ENCODE peak calls at places on chromosomes 1 and 21, in seven cellular contexts. O, Z, K, A, T, R and D are unnamed samples.

GRCh38 chr21:36073181-36073580 is 3.4 kb downstream of the CBR1 start:
- DNase-seq in O (no peak), Z (no peak), K (no peak), A (no peak), T (no peak), R (no peak), D (no peak)

GRCh38 chr1:38013027-38013588 is 574 bp downstream of the UTP11 start:
- DNase-seq in O (peak; percentile 90), Z (no peak), K (no peak), A (no peak), T (no peak), R (no peak), D (peak; percentile 40)

GRCh38 chr1:33300673-33301072 is 20.2 kb downstream of the A3GALT2 start:
- DNase-seq in O (peak; percentile 83), Z (no peak), K (peak; percentile 71), A (no peak), T (peak; percentile 59), R (peak; percentile 76), D (peak; percentile 62)

GRCh38 chr1:7043729-7044470 is 258.6 kb downstream of the CAMTA1 start:
- DNase-seq in O (no peak), Z (peak; percentile 19), K (no peak), A (no peak), T (no peak), R (no peak), D (no peak)

GRCh38 chr1:167401260-167401873 is 117.0 kb downstream of the CD247 start:
- DNase-seq in O (peak; percentile 57), Z (peak; percentile 64), K (no peak), A (no peak), T (no peak), R (peak; percentile 62), D (peak; percentile 22)

GRCh38 chr1:101066260-101066936 is 40.8 kb upstream of the DPH5 start:
- DNase-seq in O (no peak), Z (no peak), K (no peak), A (no peak), T (no peak), R (no peak), D (no peak)

GRCh38 chr1:211493133-211493864 is 1.3 kb upstream of the RD3 start:
- DNase-seq in O (no peak), Z (no peak), K (no peak), A (no peak), T (no peak), R (no peak), D (no peak)

GRCh38 chr1:234969011-234969441 is 159.6 kb downstream of the TOMM20 start:
- DNase-seq in O (no peak), Z (peak; percentile 70), K (no peak), A (no peak), T (no peak), R (no peak), D (no peak)

GRCh38 chr1:29912413-29912812 is 676.1 kb downstream of the PTPRU start:
- DNase-seq in O (peak; percentile 32), Z (no peak), K (no peak), A (no peak), T (no peak), R (no peak), D (peak; percentile 5)

GRCh38 chr1:7279753-7280150 is 491.3 kb upstream of the VAMP3 start:
- DNase-seq in O (no peak), Z (no peak), K (no peak), A (peak; percentile 32), T (no peak), R (peak; percentile 15), D (no peak)

GRCh38 chr1:235415008-235415904 is 48.0 kb downstream of the TBCE start:
- DNase-seq in O (peak; percentile 86), Z (peak; percentile 82), K (no peak), A (no peak), T (peak; percentile 40), R (peak; percentile 64), D (peak; percentile 46)

GRCh38 chr1:168110896-168111545 is 25.7 kb downstream of the GPR161 start:
- DNase-seq in O (peak; percentile 52), Z (peak; percentile 73), K (no peak), A (no peak), T (no peak), R (no peak), D (no peak)

GRCh38 chr1:116855788-116856187 is 53.9 kb upstream of the PTGFRN start:
- DNase-seq in O (peak; percentile 83), Z (peak; percentile 36), K (no peak), A (no peak), T (no peak), R (no peak), D (peak; percentile 68)

DNA sequence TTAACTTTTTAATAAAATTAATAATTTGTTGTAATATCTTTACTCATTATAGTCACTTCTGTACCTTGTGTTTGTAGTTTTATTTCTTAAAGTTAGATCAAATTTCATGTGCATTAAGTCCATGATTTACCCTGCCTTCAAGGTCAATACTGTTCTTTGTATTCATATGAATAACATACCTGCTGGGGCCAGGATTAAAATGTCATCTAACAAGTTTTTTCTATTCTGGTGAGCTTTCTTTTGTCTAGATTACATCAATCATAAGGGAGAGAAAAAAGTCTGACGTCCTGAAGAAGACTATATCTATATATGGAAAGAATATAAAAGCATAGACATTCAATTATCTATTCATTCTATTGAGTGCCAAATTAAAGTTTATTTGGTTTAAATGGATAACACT is 232.6 kb downstream of the COL11A1 start:
- DNase-seq in O (no peak), Z (no peak), K (no peak), A (no peak), T (no peak), R (no peak), D (no peak)
- TF ChIP-seq CTCF in O (no peak), Z (no peak), K (no peak), A (no peak), T (no peak), R (no peak), D (no peak)

GRCh38 chr1:164440222-164440621 is 118.8 kb upstream of the PBX1 start:
- DNase-seq in O (peak; percentile 24), Z (peak; percentile 49), K (no peak), A (no peak), T (no peak), R (no peak), D (no peak)
- TF ChIP-seq CTCF in O (peak; percentile 48), Z (peak; percentile 44), K (no peak), A (peak; percentile 67), T (peak; percentile 46), R (no peak), D (peak; percentile 42)

GRCh38 chr1:1406101-1406820 is 832 bp downstream of the MRPL20 start:
- DNase-seq in O (no peak), Z (no peak), K (no peak), A (no peak), T (no peak), R (no peak), D (no peak)

GRCh38 chr1:1407957-1408318 is 845 bp upstream of the MRPL20 start:
- DNase-seq in O (no peak), Z (no peak), K (no peak), A (no peak), T (no peak), R (no peak), D (no peak)

GRCh38 chr1:1403543-1404112 is 3.5 kb downstream of the MRPL20 start:
- DNase-seq in O (peak; percentile 20), Z (no peak), K (no peak), A (no peak), T (no peak), R (no peak), D (no peak)

GRCh38 chr1:1406821-1407100 is 332 bp downstream of the MRPL20 start:
- DNase-seq in O (no peak), Z (no peak), K (no peak), A (no peak), T (no peak), R (no peak), D (no peak)

DNA sequence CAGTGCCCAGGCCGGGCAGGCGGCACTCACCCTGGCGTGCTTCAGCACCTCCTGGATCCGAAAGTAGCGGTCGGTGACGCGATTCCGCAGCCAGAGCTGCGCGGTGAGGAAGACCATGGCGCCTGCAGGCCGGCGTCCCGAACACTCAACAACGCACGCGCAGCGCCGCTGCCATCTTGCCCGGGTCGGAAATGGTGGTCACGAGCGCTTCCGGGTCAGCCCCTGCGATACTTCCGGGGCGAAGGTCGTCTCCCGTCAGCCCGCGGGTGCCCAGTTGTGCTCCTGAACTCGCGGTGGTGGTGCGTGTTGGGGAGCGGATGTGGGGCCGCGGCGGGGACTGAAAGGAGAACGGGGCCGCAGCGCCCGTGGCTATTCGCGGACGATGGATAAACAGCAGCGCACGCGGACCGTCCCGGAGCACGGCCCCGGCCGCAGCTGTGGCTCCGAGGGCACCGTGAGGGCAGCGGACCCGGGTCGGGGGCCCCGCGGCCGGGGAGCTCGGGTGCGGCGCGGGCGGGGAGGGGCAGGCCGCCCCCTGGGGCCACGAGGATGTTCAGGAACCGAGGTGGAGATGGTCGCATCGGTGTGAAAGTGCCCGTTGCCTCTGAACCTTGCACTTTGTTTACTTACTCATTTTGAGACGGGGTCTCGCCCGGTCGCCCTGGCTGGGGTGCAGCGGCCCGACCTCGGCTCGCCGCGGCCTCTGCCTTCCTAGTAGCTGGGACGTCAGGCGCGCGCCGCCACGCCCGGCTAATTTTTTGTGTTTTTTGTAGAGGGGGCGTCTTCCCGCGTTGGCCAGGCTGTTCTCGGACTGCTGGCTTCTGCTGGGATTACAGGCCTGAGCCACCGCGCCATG is at the start of gene MRPL20:
- DNase-seq in O (peak; percentile 88), Z (peak; percentile 95), K (peak; percentile 97), A (peak; percentile 94), T (peak; percentile 96), R (peak; percentile 95), D (peak; percentile 58)
- TF ChIP-seq CTCF in O (no peak), Z (no peak), K (no peak), A (peak; percentile 37), T (no peak), R (no peak), D (no peak)

GRCh38 chr1:114130213-114130612 is 23.5 kb downstream of the SYT6 start:
- DNase-seq in O (no peak), Z (no peak), K (no peak), A (no peak), T (no peak), R (no peak), D (no peak)

GRCh38 chr1:114130846-114131525 is 22.7 kb downstream of the SYT6 start:
- DNase-seq in O (peak; percentile 16), Z (peak; percentile 42), K (no peak), A (no peak), T (no peak), R (no peak), D (no peak)

GRCh38 chr1:114134518-114134917 is 19.2 kb downstream of the SYT6 start:
- DNase-seq in O (no peak), Z (no peak), K (no peak), A (no peak), T (no peak), R (no peak), D (no peak)

GRCh38 chr1:114128293-114128692 is 25.4 kb downstream of the SYT6 start:
- DNase-seq in O (no peak), Z (no peak), K (no peak), A (no peak), T (no peak), R (no peak), D (no peak)

DNA sequence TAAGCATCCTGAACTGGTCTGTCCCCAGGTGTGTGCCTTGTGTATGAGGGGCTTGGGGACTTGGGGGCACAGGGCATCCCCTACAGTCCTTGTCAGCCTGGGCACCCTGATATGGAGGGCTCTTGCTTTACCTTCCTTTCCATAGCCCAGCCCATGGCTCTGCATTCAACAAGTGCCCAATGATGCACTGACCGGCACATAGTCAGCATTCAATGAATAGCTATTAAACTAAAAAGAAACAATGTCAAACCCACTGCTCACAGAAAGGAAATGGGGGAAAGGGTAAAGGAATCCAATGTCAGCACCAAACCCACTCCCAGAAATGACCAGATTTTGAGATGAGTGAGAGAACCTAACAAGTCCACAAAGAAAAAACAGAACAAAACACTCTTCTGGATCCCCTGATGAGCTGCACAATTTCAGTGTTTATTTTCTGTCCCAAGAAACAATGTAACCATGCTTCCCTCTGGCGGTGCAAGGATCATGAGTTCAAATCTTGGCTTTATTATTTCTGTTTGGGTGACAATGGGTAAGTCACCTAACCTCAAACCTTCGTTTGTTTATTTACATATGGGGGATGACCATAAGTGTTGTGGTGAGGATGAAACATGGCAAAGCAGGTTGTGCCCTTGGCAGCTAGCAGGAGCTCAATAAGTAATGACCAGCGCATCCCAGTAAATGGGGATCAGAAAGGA is 22.0 kb downstream of the SYT6 start:
- DNase-seq in O (peak; percentile 15), Z (no peak), K (no peak), A (no peak), T (no peak), R (no peak), D (no peak)
- TF ChIP-seq CTCF in O (no peak), Z (no peak), K (no peak), A (no peak), T (no peak), R (no peak), D (no peak)